ENCODE peak calls at places on chromosomes 11 and 22, in seven cellular contexts. O is stimulated activated CD4-positive, alpha-beta T cell treated with anti-CD3 and anti-CD28 coated beads, Interleukin-2, amount 100 ng/mL, for 24 hours; C is stimulated activated CD8-positive, alpha-beta memory T cell treated with anti-CD3 and anti-CD28 coated beads, Interleukin-7, amount 100 ng/mL, for 4 hours; T is memory B cell; N is right lobe of liver; X is thoracic aorta; B is Peyer's patch. E is an unnamed sample.

GRCh38 chr11:65588199-65589054 is 7.2 kb downstream of the KCNK7 start:
- DNase-seq in O (peak), C (peak), T (peak), N (peak), X (no peak), B (peak), E (no peak)

GRCh38 chr11:93547028-93547427 is 3.8 kb upstream of the SMCO4 start:
- DNase-seq in O (no peak), C (no peak), T (no peak), N (no peak), X (no peak), B (no peak), E (no peak)

GRCh38 chr11:35927730-35928129 is 16.1 kb upstream of the LDLRAD3 start:
- DNase-seq in O (no peak), C (no peak), T (no peak), N (peak), X (no peak), B (no peak), E (peak)

GRCh38 chr22:46578824-46579561 is 41.2 kb upstream of the GRAMD4 start:
- DNase-seq in O (no peak), C (no peak), T (no peak), N (peak), X (peak), B (no peak), E (no peak)

GRCh38 chr22:31241200-31241599 is 29.1 kb downstream of the LIMK2 start:
- DNase-seq in O (no peak), C (no peak), T (no peak), N (no peak), X (no peak), B (no peak), E (no peak)

GRCh38 chr11:64786308-64786707 is 8.0 kb upstream of the SF1 start:
- DNase-seq in O (no peak), C (no peak), T (no peak), N (no peak), X (no peak), B (no peak), E (no peak)

GRCh38 chr11:18203723-18204122 is 31.1 kb downstream of the MRGPRX4 start:
- DNase-seq in O (no peak), C (no peak), T (no peak), N (no peak), X (no peak), B (no peak), E (no peak)

GRCh38 chr22:19407649-19408606 is 23.6 kb downstream of the HIRA start:
- DNase-seq in O (no peak), C (no peak), T (no peak), N (no peak), X (no peak), B (no peak), E (no peak)

GRCh38 chr11:112087212-112087611 is 539 bp downstream of the SDHD start:
- DNase-seq in O (no peak), C (no peak), T (no peak), N (no peak), X (no peak), B (no peak), E (no peak)

GRCh38 chr11:120579601-120580000 is 68.1 kb downstream of the GRIK4 start:
- DNase-seq in O (no peak), C (no peak), T (no peak), N (no peak), X (no peak), B (no peak), E (no peak)

GRCh38 chr22:37659066-37659896 is 758 bp downstream of the PDXP start:
- DNase-seq in O (peak), C (no peak), T (peak), N (peak), X (no peak), B (peak), E (no peak)

GRCh38 chr11:2990617-2991476 is 1.3 kb downstream of the NAP1L4 start:
- DNase-seq in O (peak), C (peak), T (no peak), N (no peak), X (no peak), B (peak), E (no peak)

GRCh38 chr22:31957970-31958594 is 13.7 kb downstream of the YWHAH start:
- DNase-seq in O (no peak), C (no peak), T (no peak), N (no peak), X (no peak), B (no peak), E (no peak)

GRCh38 chr22:28942333-28942732 is 59.0 kb downstream of the ZNRF3 start:
- DNase-seq in O (no peak), C (no peak), T (no peak), N (no peak), X (no peak), B (no peak), E (no peak)